ENCODE peak calls at places on chromosomes 6 and 20, in eight cellular contexts. Q, I, K, E, P, Y, O and T are unnamed samples. For H3K9me3, the result is how much of the 10 kb centered on the place peaks cover.

GRCh38 chr6:110958332-110959192 is at the start of gene GTF3C6:
- DNase-seq in Q (peak), I (peak), K (peak), E (peak), P (peak), Y (peak), O (peak), T (peak)

GRCh38 chr20:18545566-18545965 is 21.7 kb upstream of the SMIM26 start:
- DNase-seq in Q (no peak), I (no peak), K (no peak), E (no peak), P (peak), Y (no peak), O (no peak), T (no peak)

GRCh38 chr6:157220485-157220884 is 102.8 kb downstream of the TMEM242 start:
- DNase-seq in Q (no peak), I (no peak), K (no peak), E (no peak), P (no peak), Y (no peak), O (no peak), T (no peak)

GRCh38 chr6:129197154-129197553 is 314.2 kb downstream of the LAMA2 start:
- DNase-seq in Q (no peak), I (no peak), K (no peak), E (no peak), P (no peak), Y (no peak), O (no peak), T (no peak)

GRCh38 chr20:44166477-44166876 is 20.5 kb downstream of the JPH2 start:
- DNase-seq in Q (peak), I (peak), K (no peak), E (no peak), P (no peak), Y (no peak), O (no peak), T (no peak)

GRCh38 chr6:93915961-93916360 is 496.6 kb upstream of the EPHA7 start:
- DNase-seq in Q (no peak), I (no peak), K (no peak), E (no peak), P (no peak), Y (no peak), O (no peak), T (no peak)

GRCh38 chr20:44745560-44746366 is at the start of gene KCNK15:
- DNase-seq in Q (peak), I (peak), K (peak), E (peak), P (no peak), Y (peak), O (no peak), T (peak)

GRCh38 chr20:18524646-18525045 is 16.9 kb downstream of the SEC23B start:
- DNase-seq in Q (peak), I (no peak), K (no peak), E (no peak), P (no peak), Y (no peak), O (no peak), T (no peak)

GRCh38 chr6:83429857-83430605 is 820 bp downstream of the ME1 start:
- DNase-seq in Q (peak), I (no peak), K (no peak), E (no peak), P (no peak), Y (no peak), O (no peak), T (no peak)

GRCh38 chr6:108914235-108915022 is 66.2 kb downstream of the ARMC2 start:
- DNase-seq in Q (peak), I (no peak), K (peak), E (no peak), P (peak), Y (no peak), O (no peak), T (peak)

GRCh38 chr6:38638941-38639497 is 710 bp downstream of the BTBD9 start:
- DNase-seq in Q (peak), I (no peak), K (peak), E (peak), P (peak), Y (no peak), O (peak), T (peak)

GRCh38 chr6:55704421-55704820 is 125.4 kb upstream of the HMGCLL1 start:
- DNase-seq in Q (peak), I (no peak), K (no peak), E (no peak), P (no peak), Y (no peak), O (no peak), T (no peak)

GRCh38 chr6:73511796-73512195 is 9.0 kb downstream of the EEF1A1 start:
- DNase-seq in Q (no peak), I (no peak), K (no peak), E (no peak), P (peak), Y (no peak), O (no peak), T (no peak)

DNA sequence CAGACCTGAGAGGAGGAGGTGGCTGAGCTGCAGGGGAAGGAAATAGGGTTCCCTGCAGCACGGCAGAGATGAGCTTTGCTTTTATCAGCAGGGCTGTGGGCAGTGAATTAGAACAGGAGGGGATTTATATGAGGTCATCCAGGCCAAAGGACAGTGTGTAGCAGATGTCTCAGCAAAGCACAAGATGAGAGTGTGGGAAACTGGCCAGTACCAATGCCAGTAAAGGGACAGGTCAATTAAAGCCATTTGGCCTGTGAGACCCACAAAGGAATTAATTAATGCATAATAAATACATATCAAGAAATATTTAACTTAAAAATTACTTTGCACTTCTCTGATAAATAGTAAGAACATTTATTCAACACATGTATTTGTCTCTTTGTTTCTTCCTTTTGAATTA is at the start of gene DEFB119:
- DNase-seq in Q (no peak), I (no peak), K (no peak), E (no peak), P (no peak), Y (no peak), O (no peak), T (no peak)
- H3K9me3 ChIP-seq in Q (under half), I (under half), K (under half), E (under half), P (under half), Y (under half), O (under half), T (under half)

DNA sequence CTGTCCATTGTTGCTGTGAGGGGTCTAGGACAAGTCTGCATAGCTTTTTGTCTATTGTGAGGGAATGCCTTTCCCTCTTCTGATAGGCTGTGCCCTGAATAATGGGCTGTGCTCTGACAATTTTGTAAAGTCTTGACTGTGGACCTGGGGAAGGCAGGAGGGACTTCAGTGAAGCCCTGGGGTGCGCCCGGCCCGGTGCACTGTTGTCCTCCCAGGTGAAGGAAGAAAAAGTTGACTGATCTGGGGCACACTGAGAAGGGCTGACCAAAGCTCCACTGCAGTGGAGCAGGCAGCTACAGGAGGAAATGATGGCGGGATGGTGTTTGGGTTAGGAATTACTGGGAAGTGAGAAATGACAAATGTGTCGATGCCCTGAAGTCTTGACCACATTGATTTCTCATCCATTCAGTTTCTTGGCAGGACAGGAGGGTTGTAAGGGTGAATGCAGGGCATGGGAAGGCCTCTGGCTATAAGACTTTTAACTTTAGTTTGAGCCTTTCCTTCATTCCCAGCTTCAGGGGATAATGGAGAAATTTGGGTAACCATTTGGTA is 224.0 kb upstream of the CST7 start:
- DNase-seq in Q (no peak), I (no peak), K (no peak), E (no peak), P (no peak), Y (no peak), O (no peak), T (no peak)
- H3K9me3 ChIP-seq in Q (under half), I (under half), K (under half), E (under half), P (under half), Y (under half), O (under half), T (under half)

DNA sequence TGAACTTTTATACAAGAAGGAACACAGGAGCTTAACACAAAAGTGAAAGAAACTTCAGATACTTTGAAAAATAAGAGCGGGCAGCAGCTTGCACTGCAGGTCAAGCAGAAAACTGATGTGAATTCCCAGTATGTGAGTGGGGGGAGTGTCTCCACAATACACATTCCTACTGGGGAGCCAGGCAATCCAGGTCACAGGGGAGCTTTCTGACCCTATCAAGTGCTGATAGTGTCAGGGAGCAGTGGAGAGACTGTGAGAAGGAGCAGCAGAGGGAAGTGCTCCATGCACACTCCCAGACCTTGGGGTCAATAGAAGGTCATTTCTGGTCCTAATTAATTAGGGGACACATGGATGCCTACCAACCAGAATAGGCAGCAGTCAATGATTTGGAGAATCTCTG is 59.4 kb downstream of the PDSS2 start:
- DNase-seq in Q (no peak), I (no peak), K (no peak), E (no peak), P (no peak), Y (no peak), O (no peak), T (no peak)
- H3K9me3 ChIP-seq in Q (under half), I (under half), K (under half), E (under half), P (under half), Y (under half), O (under half), T (under half)

DNA sequence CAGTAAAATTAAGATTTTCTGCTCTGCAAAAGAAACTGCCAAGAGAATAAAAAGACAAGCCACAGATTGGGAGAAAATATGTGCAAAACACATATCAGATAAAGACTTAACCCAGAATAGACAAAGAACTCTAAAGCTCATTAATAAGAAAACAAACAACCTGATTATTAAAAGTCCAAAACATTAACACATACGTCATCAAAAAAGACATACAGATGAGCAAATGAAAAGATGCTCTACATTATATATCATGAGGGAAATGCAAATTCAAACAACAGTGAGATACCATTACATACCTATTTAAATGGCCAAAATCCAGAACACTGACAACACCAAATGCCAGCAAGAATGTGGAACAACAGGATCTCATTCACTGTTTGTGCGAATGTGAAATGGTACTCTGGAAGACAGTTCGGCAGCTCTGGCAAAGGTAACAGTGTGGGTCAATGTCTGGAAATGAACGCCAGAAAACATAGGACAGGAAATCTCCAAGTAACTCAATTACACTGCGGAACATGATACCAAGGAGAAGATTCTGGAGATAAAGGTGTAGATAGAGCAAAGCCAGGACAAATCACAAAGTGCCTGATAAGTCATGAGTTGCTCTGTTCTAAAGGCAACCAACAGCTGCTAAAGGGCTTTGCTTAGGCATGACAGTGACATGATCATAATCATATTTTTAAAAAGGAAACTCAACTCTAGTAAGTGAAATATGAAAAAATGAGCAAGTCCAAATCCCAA is 96.8 kb downstream of the PDE10A start:
- DNase-seq in Q (no peak), I (no peak), K (no peak), E (no peak), P (no peak), Y (no peak), O (no peak), T (no peak)
- H3K9me3 ChIP-seq in Q (under half), I (under half), K (under half), E (under half), P (under half), Y (under half), O (under half), T (under half)